ENCODE peak calls at places on chromosome 2, in eight cellular contexts. Q is body of pancreas, F is right cardiac atrium, N is AG04450, J is IMR-90, I is GM23338, K is heart left ventricle, G is A549. C is an unnamed sample.

GRCh38 chr2:42224422-42225067 is 55.4 kb downstream of the EML4 start:
- DNase-seq in J (no peak), G (no peak), F (no peak), Q (no peak), N (no peak), I (no peak), K (no peak), C (no peak)

GRCh38 chr2:171407030-171407707 is 26.6 kb downstream of the METTL8 start:
- DNase-seq in F (no peak), Q (no peak), N (no peak), G (no peak), I (no peak), J (no peak), K (no peak), C (no peak)

GRCh38 chr2:123164216-123164615 is 860.9 kb upstream of the CNTNAP5 start:
- DNase-seq in N (no peak), G (no peak), I (no peak), F (no peak), K (no peak), Q (no peak), J (no peak), C (no peak)

GRCh38 chr2:30278419-30278818 is 47.1 kb downstream of the LBH start:
- DNase-seq in G (no peak), Q (no peak), F (no peak), I (no peak), J (no peak), N (no peak), K (no peak), C (no peak)

GRCh38 chr2:141496805-141497204 is 634.0 kb downstream of the LRP1B start:
- DNase-seq in K (no peak), N (no peak), J (peak), G (no peak), F (no peak), Q (no peak), I (no peak), C (no peak)

GRCh38 chr2:180604077-180604476 is 376.3 kb upstream of the UBE2E3 start:
- DNase-seq in I (peak), F (no peak), J (peak), K (no peak), N (no peak), G (peak), Q (no peak), C (no peak)

GRCh38 chr2:229025653-229026052 is 245.4 kb downstream of the PID1 start:
- DNase-seq in I (no peak), Q (no peak), K (no peak), F (peak), J (no peak), N (no peak), G (no peak), C (no peak)

GRCh38 chr2:37570773-37571570 is 100.5 kb downstream of the CDC42EP3 start:
- DNase-seq in K (no peak), I (no peak), N (no peak), G (peak), Q (no peak), F (no peak), J (peak), C (no peak)

GRCh38 chr2:212177724-212178123 is 360.9 kb downstream of the ERBB4 start:
- DNase-seq in J (peak), F (no peak), I (peak), G (no peak), N (no peak), Q (no peak), K (no peak), C (no peak)

GRCh38 chr2:8086342-8086741 is 595.5 kb upstream of the ID2 start:
- DNase-seq in K (no peak), J (peak), N (no peak), G (no peak), I (no peak), Q (no peak), F (no peak), C (no peak)

GRCh38 chr2:190938761-190939335 is 58.2 kb downstream of the GLS start:
- DNase-seq in Q (no peak), K (no peak), I (no peak), N (no peak), G (no peak), F (no peak), J (peak), C (no peak)

GRCh38 chr2:108169982-108170625 is 69.7 kb upstream of the SULT1C3 start:
- DNase-seq in I (peak), K (no peak), N (no peak), G (peak), F (no peak), Q (no peak), J (peak), C (no peak)

GRCh38 chr2:113275556-113276215 is 3.0 kb downstream of the PAX8 start:
- DNase-seq in G (no peak), N (no peak), K (no peak), F (no peak), I (peak), J (no peak), Q (no peak), C (no peak)

GRCh38 chr2:68185541-68186164 is 28.0 kb downstream of the PNO1 start:
- DNase-seq in G (peak), F (no peak), N (no peak), I (peak), Q (peak), J (peak), K (peak), C (no peak)

GRCh38 chr2:174610243-174610995 is 12.8 kb upstream of the WIPF1 start:
- DNase-seq in K (no peak), I (no peak), J (no peak), F (no peak), Q (no peak), N (no peak), G (no peak), C (no peak)

GRCh38 chr2:179237209-179237946 is 27.3 kb downstream of the SESTD1 start:
- DNase-seq in G (no peak), F (no peak), I (no peak), K (no peak), J (no peak), Q (no peak), N (no peak), C (no peak)

GRCh38 chr2:154710685-154711084 is 12.2 kb downstream of the KCNJ3 start:
- DNase-seq in K (no peak), N (no peak), Q (no peak), J (no peak), G (no peak), F (no peak), I (no peak), C (no peak)

GRCh38 chr2:182668671-182669070 is 47.4 kb upstream of the DNAJC10 start:
- DNase-seq in F (no peak), K (no peak), I (peak), Q (peak), J (peak), N (no peak), G (no peak), C (no peak)

GRCh38 chr2:114085238-114085637 is 195.3 kb downstream of the ACTR3 start:
- DNase-seq in F (no peak), Q (no peak), G (no peak), K (no peak), N (no peak), I (no peak), J (no peak), C (no peak)

GRCh38 chr2:42492691-42493467 is 903 bp downstream of the KCNG3 start:
- DNase-seq in Q (peak), J (no peak), N (no peak), K (no peak), G (no peak), F (peak), I (peak), C (no peak)

GRCh38 chr2:96594701-96595152 is 43.4 kb downstream of the KANSL3 start:
- DNase-seq in I (no peak), K (no peak), N (no peak), J (no peak), F (no peak), G (no peak), Q (no peak), C (no peak)

GRCh38 chr2:165539985-165540384 is 70.5 kb downstream of the CSRNP3 start:
- DNase-seq in J (no peak), I (no peak), N (no peak), K (no peak), F (no peak), Q (no peak), G (no peak), C (no peak)

GRCh38 chr2:14634223-14634884 is 1.8 kb downstream of the LRATD1 start:
- DNase-seq in Q (peak), N (peak), F (peak), K (peak), I (peak), G (peak), J (peak), C (peak)

GRCh38 chr2:226891780-226892590 is 56.1 kb downstream of the RHBDD1 start:
- DNase-seq in Q (no peak), N (peak), J (peak), G (no peak), K (no peak), I (no peak), F (peak), C (no peak)

GRCh38 chr2:263774-264492 is at the start of gene SH3YL1:
- DNase-seq in Q (peak), I (peak), F (peak), N (no peak), J (no peak), G (peak), K (peak), C (no peak)

GRCh38 chr2:140786585-140786984 is 1344.2 kb downstream of the LRP1B start:
- DNase-seq in J (no peak), N (no peak), I (peak), F (no peak), Q (no peak), K (no peak), G (no peak), C (no peak)

GRCh38 chr2:151972176-151973012 is 126.5 kb downstream of the CACNB4 start:
- DNase-seq in K (no peak), G (no peak), N (no peak), Q (no peak), I (no peak), J (no peak), F (no peak), C (no peak)

GRCh38 chr2:197212344-197213262 is 98.0 kb downstream of the ANKRD44 start:
- DNase-seq in G (no peak), J (peak), I (no peak), N (no peak), F (peak), K (no peak), Q (no peak), C (no peak)

GRCh38 chr2:127347734-127348392 is 39.9 kb downstream of the MAP3K2 start:
- DNase-seq in G (no peak), F (no peak), K (no peak), Q (no peak), I (no peak), N (no peak), J (no peak), C (no peak)

GRCh38 chr2:234241656-234242445 is 191.3 kb downstream of the SPP2 start:
- DNase-seq in K (no peak), J (peak), I (no peak), N (no peak), Q (no peak), F (no peak), G (peak), C (no peak)

GRCh38 chr2:232875256-232876070 is 5.4 kb downstream of the SNORC start:
- DNase-seq in F (no peak), J (no peak), N (no peak), I (peak), G (peak), Q (no peak), K (no peak), C (peak)

GRCh38 chr2:201158111-201158929 is 24.6 kb upstream of the CASP10 start:
- DNase-seq in J (peak), I (peak), N (no peak), F (peak), G (peak), K (peak), Q (peak), C (peak)

GRCh38 chr2:136920652-136921333 is 155.4 kb downstream of the THSD7B start:
- DNase-seq in K (no peak), I (no peak), N (no peak), J (no peak), F (peak), G (no peak), Q (no peak), C (no peak)

GRCh38 chr2:227106845-227107759 is 56.9 kb downstream of the COL4A4 start:
- DNase-seq in F (no peak), J (peak), Q (peak), K (peak), I (peak), N (peak), G (peak), C (no peak)

DNA sequence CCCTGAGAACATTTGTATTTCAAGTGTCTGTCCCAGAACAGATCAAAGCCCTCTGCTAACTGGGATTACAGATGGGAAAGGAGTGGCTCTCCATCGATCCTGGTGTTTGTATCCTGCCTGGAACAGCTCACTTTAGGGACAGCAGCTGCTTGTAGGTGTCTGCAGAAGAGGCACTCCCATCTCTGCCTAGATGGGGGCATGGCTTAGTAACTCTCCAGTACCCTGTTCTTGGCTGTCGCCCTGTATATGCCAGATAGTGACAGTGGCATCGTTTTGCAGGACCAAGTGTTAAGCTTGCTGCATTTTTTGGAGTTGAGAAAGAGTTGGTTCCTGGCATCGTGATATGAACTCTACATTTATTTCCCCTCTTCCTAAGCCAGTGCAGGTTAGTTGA is 189.9 kb downstream of the SH3RF3 start:
- DNase-seq in J (no peak), N (no peak), G (no peak), F (no peak), Q (no peak), K (no peak), I (no peak), C (no peak)
- H3K27ac ChIP-seq in J (peak), N (peak), G (no peak), F (peak), Q (peak), K (peak), I (no peak), C (peak)

DNA sequence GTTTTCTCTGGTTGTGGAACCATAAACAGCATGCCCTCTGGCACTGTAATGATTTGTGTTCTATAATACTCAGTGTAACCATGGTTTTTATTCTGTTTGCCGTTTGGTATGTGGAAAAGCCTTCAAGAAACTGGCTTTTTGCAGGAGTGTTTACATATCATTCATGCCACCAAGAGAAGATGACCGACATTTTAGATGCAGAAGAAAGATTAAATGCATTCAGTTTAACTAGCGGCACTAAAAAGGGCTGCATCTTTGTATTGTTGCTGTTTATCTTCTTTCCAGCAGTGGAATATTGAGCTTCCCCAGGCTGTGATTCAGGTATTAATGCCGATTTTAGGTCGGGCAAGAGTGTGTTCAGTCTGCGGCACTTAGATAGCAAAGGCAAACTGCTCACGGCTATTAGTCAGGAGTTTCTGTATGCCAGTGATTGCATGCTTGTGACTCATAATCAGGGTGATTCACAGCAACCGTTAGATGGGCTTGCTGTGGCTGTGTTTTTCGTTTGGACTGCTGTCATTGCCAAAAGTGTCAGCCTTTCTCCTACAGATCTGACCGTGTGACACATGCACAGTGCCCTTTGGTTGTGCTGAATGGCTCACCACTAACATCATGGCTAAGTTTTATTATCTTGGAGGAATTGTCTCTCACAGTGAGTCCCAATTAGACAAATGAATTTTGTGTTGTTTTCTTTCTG is 479.7 kb downstream of the PARD3B start:
- DNase-seq in Q (no peak), K (peak), F (peak), I (no peak), N (peak), G (peak), J (peak), C (no peak)
- H3K4me3 ChIP-seq in Q (no peak), K (no peak), F (no peak), I (no peak), N (peak), G (peak), J (peak), C (peak)

DNA sequence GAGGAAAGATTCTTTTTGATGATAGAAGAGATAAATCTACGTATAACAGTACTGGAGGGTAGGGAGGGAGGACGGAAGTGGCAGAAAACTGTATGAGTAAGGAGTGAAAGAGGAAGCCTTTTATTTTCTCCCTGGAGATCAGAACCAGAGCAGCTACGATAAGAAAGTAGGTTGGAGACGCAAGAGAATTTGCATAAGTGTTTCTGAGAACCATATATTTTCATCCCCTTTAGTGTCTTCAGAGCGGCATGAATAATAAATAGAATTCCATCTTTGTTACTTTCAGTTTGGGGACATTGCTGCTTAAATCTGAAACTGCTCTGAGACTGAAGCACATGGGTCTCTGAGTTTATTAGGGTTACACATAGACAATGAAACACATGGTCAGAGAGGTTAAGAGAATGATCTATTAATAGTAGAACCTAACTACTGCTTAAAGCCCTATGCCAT is 230.2 kb upstream of the TNP1 start:
- DNase-seq in J (peak), N (no peak), K (no peak), Q (no peak), F (no peak), I (no peak), G (no peak), C (no peak)
- H3K27ac ChIP-seq in J (peak), N (no peak), K (no peak), Q (no peak), F (no peak), I (no peak), G (no peak), C (no peak)

GRCh38 chr2:9751831-9752230 is 91.4 kb upstream of the TAF1B start:
- DNase-seq in K (no peak), Q (no peak), G (no peak), N (no peak), J (no peak), I (no peak), F (no peak), C (no peak)
- H3K4me3 ChIP-seq in K (no peak), Q (no peak), G (no peak), N (no peak), J (no peak), I (no peak), F (no peak), C (no peak)

GRCh38 chr2:144477943-144478283 is 42.0 kb downstream of the ZEB2 start:
- DNase-seq in K (no peak), Q (no peak), N (no peak), J (peak), I (peak), G (no peak), F (no peak), C (no peak)
- H3K27ac ChIP-seq in K (no peak), Q (no peak), N (no peak), J (peak), I (no peak), G (no peak), F (peak), C (peak)

GRCh38 chr2:65030933-65031332 is 25.3 kb upstream of the CEP68 start:
- DNase-seq in G (no peak), N (no peak), J (no peak), F (no peak), K (no peak), Q (no peak), I (no peak), C (no peak)

GRCh38 chr2:65030481-65030880 is 25.7 kb upstream of the CEP68 start:
- DNase-seq in G (no peak), F (no peak), I (no peak), J (no peak), K (no peak), Q (no peak), N (no peak), C (no peak)

GRCh38 chr2:65033178-65033577 is 23.0 kb upstream of the CEP68 start:
- DNase-seq in G (no peak), N (no peak), J (no peak), K (no peak), Q (no peak), F (no peak), I (no peak), C (no peak)

GRCh38 chr2:65032016-65032975 is 23.9 kb upstream of the CEP68 start:
- DNase-seq in F (no peak), Q (no peak), G (no peak), I (no peak), N (no peak), K (no peak), J (no peak), C (no peak)

GRCh38 chr2:65031341-65032015 is 24.7 kb upstream of the CEP68 start:
- DNase-seq in F (no peak), G (no peak), K (no peak), N (no peak), I (peak), Q (peak), J (no peak), C (no peak)
- H3K4me3 ChIP-seq in F (no peak), G (no peak), K (no peak), N (no peak), I (peak), Q (no peak), J (no peak), C (no peak)

DNA sequence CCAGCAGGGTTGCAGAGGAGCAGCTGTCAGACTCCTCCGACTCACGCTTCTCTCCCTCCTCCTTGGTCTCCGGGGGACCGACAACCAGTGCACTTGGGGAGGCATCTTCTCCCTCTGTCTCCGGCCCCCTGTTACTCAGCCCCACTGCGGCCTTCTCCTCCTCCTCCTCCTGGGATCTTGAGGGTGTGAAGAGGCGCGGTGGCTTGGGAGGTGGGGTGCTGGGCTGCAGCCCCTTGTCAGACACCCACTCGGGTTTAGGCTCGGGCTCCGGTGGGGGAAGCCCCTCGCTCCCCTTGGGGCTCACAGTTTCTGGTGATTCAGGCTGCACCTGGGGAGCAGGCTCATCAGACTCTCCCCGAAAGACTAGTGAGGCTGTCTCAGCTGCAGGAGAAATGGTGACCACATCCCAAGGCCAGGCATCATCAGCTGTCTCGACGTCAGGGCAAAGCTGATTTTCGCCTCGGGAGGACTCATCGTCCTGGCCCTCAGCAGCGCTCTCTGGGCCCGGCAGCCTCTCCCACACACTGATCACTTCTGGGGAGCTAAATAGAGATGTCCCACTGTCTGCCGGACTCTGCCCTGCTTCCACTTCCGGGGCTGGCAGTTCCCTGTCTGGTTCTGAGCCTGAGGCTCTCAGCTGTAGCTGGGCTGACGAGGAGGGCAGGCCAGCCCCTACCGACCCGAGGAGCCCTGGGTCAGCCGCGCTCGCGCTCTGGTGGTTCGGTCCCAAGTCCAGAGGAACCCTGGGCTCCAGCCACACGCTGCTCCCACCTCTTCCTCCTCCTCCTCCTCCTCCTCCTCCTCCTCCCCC is 9.0 kb upstream of the SFXN5 start:
- DNase-seq in G (no peak), K (no peak), F (no peak), Q (no peak), I (no peak), N (no peak), J (no peak), C (peak)
- H3K27ac ChIP-seq in G (no peak), K (no peak), F (no peak), Q (no peak), I (no peak), N (no peak), J (no peak), C (peak)